ENCODE peak calls at places on chromosomes 4 and X, in six cellular contexts. X, B, S, U, R and K are unnamed samples.
A peak's percentile ranks its signal among the peaks of the same experiment; 100 is the strongest.

GRCh38 chrX:20487227-20487626 is 220.5 kb upstream of the RPS6KA3 start:
- DNase-seq in X (no peak), B (no peak), S (no peak), U (peak; percentile 56), R (no peak), K (no peak)

GRCh38 chr4:58225460-58225859 is 1115.3 kb upstream of the IGFBP7 start:
- DNase-seq in X (no peak), B (no peak), S (no peak), U (no peak), R (no peak), K (no peak)

GRCh38 chrX:12021708-12022107 is 116.6 kb upstream of the FRMPD4 start:
- DNase-seq in X (no peak), B (no peak), S (no peak), U (no peak), R (no peak), K (no peak)

GRCh38 chr4:99816611-99817309 is at the start of gene DAPP1:
- DNase-seq in X (peak; percentile 59), B (peak; percentile 21), S (no peak), U (peak; percentile 26), R (no peak), K (no peak)

GRCh38 chr4:65007841-65008439 is 598.7 kb upstream of the TECRL start:
- DNase-seq in X (no peak), B (no peak), S (no peak), U (peak; percentile 54), R (peak; percentile 63), K (peak; percentile 6)

GRCh38 chr4:28879178-28879577 is 1841.0 kb upstream of the PCDH7 start:
- DNase-seq in X (no peak), B (no peak), S (no peak), U (no peak), R (no peak), K (no peak)

GRCh38 chr4:145279122-145279960 is 99.0 kb upstream of the OTUD4 start:
- DNase-seq in X (no peak), B (no peak), S (no peak), U (peak; percentile 66), R (no peak), K (no peak)

GRCh38 chr4:156634612-156635011 is 337.0 kb downstream of the PDGFC start:
- DNase-seq in X (no peak), B (no peak), S (no peak), U (peak; percentile 84), R (no peak), K (no peak)

GRCh38 chr4:148112231-148112982 is 329.8 kb downstream of the NR3C2 start:
- DNase-seq in X (no peak), B (no peak), S (no peak), U (peak; percentile 62), R (no peak), K (no peak)

GRCh38 chrX:106608016-106608415 is 3.8 kb upstream of the RADX start:
- DNase-seq in X (peak; percentile 17), B (no peak), S (no peak), U (peak; percentile 5), R (no peak), K (no peak)

GRCh38 chr4:119525005-119525749 is 103.4 kb downstream of the PDE5A start:
- DNase-seq in X (no peak), B (no peak), S (no peak), U (peak; percentile 78), R (no peak), K (no peak)

GRCh38 chr4:66430856-66431255 is 760.6 kb upstream of the EPHA5 start:
- DNase-seq in X (no peak), B (no peak), S (no peak), U (peak; percentile 53), R (no peak), K (no peak)

GRCh38 chr4:79598214-79598613 is 190.2 kb upstream of the GK2 start:
- DNase-seq in X (no peak), B (no peak), S (no peak), U (no peak), R (no peak), K (no peak)

GRCh38 chrX:43589735-43590515 is 66.2 kb upstream of the MAOA start:
- DNase-seq in X (no peak), B (no peak), S (no peak), U (no peak), R (no peak), K (no peak)

GRCh38 chr4:139816856-139817255 is 151.2 kb downstream of the MGST2 start:
- DNase-seq in X (no peak), B (no peak), S (no peak), U (peak; percentile 42), R (no peak), K (no peak)

GRCh38 chr4:108398326-108398725 is 222.1 kb upstream of the RPL34 start:
- DNase-seq in X (no peak), B (no peak), S (no peak), U (peak; percentile 88), R (no peak), K (no peak)

GRCh38 chrX:66255359-66255967 is 91.4 kb downstream of the HEPH start:
- DNase-seq in X (no peak), B (no peak), S (no peak), U (no peak), R (no peak), K (no peak)

GRCh38 chr4:118280501-118281218 is 72.1 kb downstream of the PRSS12 start:
- DNase-seq in X (peak; percentile 9), B (no peak), S (no peak), U (peak; percentile 49), R (peak; percentile 52), K (no peak)

GRCh38 chrX:7706032-7706431 is 136.9 kb upstream of the VCX start:
- DNase-seq in X (no peak), B (no peak), S (no peak), U (no peak), R (no peak), K (no peak)

GRCh38 chr4:15744016-15744415 is 34.1 kb upstream of the CD38 start:
- DNase-seq in X (no peak), B (no peak), S (no peak), U (peak; percentile 5), R (no peak), K (no peak)

GRCh38 chr4:110669663-110670062 is 46.8 kb upstream of the PITX2 start:
- DNase-seq in X (no peak), B (no peak), S (no peak), U (peak; percentile 67), R (no peak), K (no peak)

GRCh38 chrX:13380230-13380629 is 60.4 kb upstream of the ATXN3L start:
- DNase-seq in X (no peak), B (no peak), S (no peak), U (peak; percentile 52), R (no peak), K (no peak)

GRCh38 chr4:85793256-85793655 is 318.3 kb downstream of the ARHGAP24 start:
- DNase-seq in X (no peak), B (no peak), S (no peak), U (no peak), R (no peak), K (no peak)

GRCh38 chr4:76764251-76764650 is 133.7 kb downstream of the SOWAHB start:
- DNase-seq in X (no peak), B (no peak), S (no peak), U (peak; percentile 20), R (no peak), K (no peak)

GRCh38 chrX:65706041-65706828 is 38.8 kb downstream of the MSN start:
- DNase-seq in X (peak; percentile 25), B (peak; percentile 54), S (peak; percentile 63), U (peak; percentile 98), R (no peak), K (no peak)

GRCh38 chrX:389021-389441 is 2.3 kb upstream of the PPP2R3B start:
- DNase-seq in X (no peak), B (no peak), S (no peak), U (no peak), R (no peak), K (no peak)

GRCh38 chr4:158856852-158857251 is 88.0 kb downstream of the FNIP2 start:
- DNase-seq in X (no peak), B (no peak), S (no peak), U (peak; percentile 38), R (peak; percentile 42), K (no peak)

GRCh38 chr4:183229397-183229796 is 90.7 kb downstream of the CLDN22 start:
- DNase-seq in X (no peak), B (no peak), S (no peak), U (peak; percentile 28), R (no peak), K (no peak)

GRCh38 chrX:50596056-50596455 is 125.4 kb upstream of the DGKK start:
- DNase-seq in X (no peak), B (no peak), S (no peak), U (no peak), R (no peak), K (no peak)